ENCODE peak calls at places on chromosomes 3 and 15, in eight cellular contexts. C is CD8-positive, alpha-beta memory T cell; F is heart left ventricle; R is left lung; I is fibroblast of lung; V is tibial nerve; J is neural progenitor cell; W is ovary. S is an unnamed sample.

GRCh38 chr3:83033123-83033522 is 1271.7 kb upstream of the GBE1 start:
- DNase-seq in W (no peak), R (no peak), I (peak; percentile 22), J (no peak), V (no peak), F (no peak), C (no peak), S (no peak)

GRCh38 chr3:12235691-12236090 is 53.2 kb upstream of the PPARG start:
- DNase-seq in I (peak; percentile 76), V (no peak), W (no peak), R (no peak), J (no peak), F (no peak), C (no peak), S (no peak)

GRCh38 chr3:10467904-10468610 is 37.3 kb downstream of the ATP2B2 start:
- DNase-seq in I (no peak), C (no peak), W (no peak), J (no peak), V (no peak), R (no peak), F (no peak), S (no peak)

GRCh38 chr3:137769321-137770065 is 5.4 kb downstream of the SOX14 start:
- DNase-seq in J (peak; percentile 39), V (no peak), R (no peak), I (no peak), F (no peak), W (no peak), C (no peak), S (no peak)

GRCh38 chr3:40752492-40752891 is 227.7 kb downstream of the ZNF621 start:
- DNase-seq in C (no peak), J (peak; percentile 67), R (no peak), W (no peak), V (no peak), F (no peak), I (no peak), S (no peak)

GRCh38 chr15:48855501-48856440 is 22.2 kb upstream of the EID1 start:
- DNase-seq in F (no peak), I (peak; percentile 64), V (peak; percentile 42), W (no peak), C (no peak), J (peak; percentile 22), R (no peak), S (no peak)

GRCh38 chr3:170751083-170751893 is 118.7 kb downstream of the RPL22L1 start:
- DNase-seq in I (peak; percentile 87), J (no peak), V (peak; percentile 69), W (peak; percentile 70), C (no peak), F (peak; percentile 64), R (no peak), S (peak; percentile 95)

GRCh38 chr3:69200384-69201068 is 78.1 kb upstream of the LMOD3 start:
- DNase-seq in V (no peak), W (peak; percentile 21), C (no peak), R (no peak), F (no peak), I (peak; percentile 53), J (peak; percentile 31), S (peak; percentile 12)

GRCh38 chr15:43433160-43433559 is 59.8 kb downstream of the TP53BP1 start:
- DNase-seq in F (no peak), W (no peak), I (no peak), C (no peak), J (no peak), R (no peak), V (no peak), S (no peak)

GRCh38 chr15:93058128-93058527 is 30.9 kb downstream of the RGMA start:
- DNase-seq in C (no peak), J (no peak), I (no peak), R (no peak), V (no peak), F (no peak), W (no peak), S (no peak)

GRCh38 chr3:54065140-54065539 is 57.2 kb upstream of the CACNA2D3 start:
- DNase-seq in J (no peak), R (no peak), C (no peak), F (no peak), W (no peak), I (no peak), V (no peak), S (no peak)

GRCh38 chr15:45573961-45574629 is 13.1 kb upstream of the BLOC1S6 start:
- DNase-seq in V (no peak), C (no peak), W (no peak), R (no peak), I (no peak), F (no peak), J (peak; percentile 81), S (peak; percentile 55)

GRCh38 chr3:182238141-182238540 is 526.4 kb downstream of the SOX2 start:
- DNase-seq in F (no peak), C (no peak), W (no peak), J (peak; percentile 97), R (no peak), I (no peak), V (no peak), S (no peak)

GRCh38 chr15:33737687-33738606 is 230.3 kb upstream of the CHRM5 start:
- DNase-seq in R (no peak), W (no peak), I (peak; percentile 28), J (peak; percentile 74), V (peak; percentile 54), F (no peak), C (peak; percentile 3), S (peak; percentile 30)

GRCh38 chr3:160012108-160012507 is 23.5 kb downstream of the IL12A start:
- DNase-seq in C (no peak), V (no peak), I (no peak), F (no peak), R (no peak), J (no peak), W (no peak), S (no peak)

GRCh38 chr3:111730143-111730542 is 128.9 kb upstream of the PHLDB2 start:
- DNase-seq in W (no peak), F (no peak), I (no peak), C (no peak), V (no peak), J (no peak), R (no peak), S (no peak)

GRCh38 chr15:47705601-47706000 is 11.7 kb upstream of the SEMA6D start:
- DNase-seq in V (no peak), W (no peak), I (no peak), F (no peak), C (no peak), R (no peak), J (no peak), S (no peak)

GRCh38 chr15:100925480-100925879 is 6.3 kb downstream of the LRRK1 start:
- DNase-seq in C (no peak), J (no peak), W (no peak), I (no peak), R (no peak), F (no peak), V (no peak), S (no peak)
- H3K4me1 ChIP-seq in C (no peaks in the 10 kb centered on the region), J (peaks cover 16% of the 10 kb centered on the region), W (no peaks in the 10 kb centered on the region), I (no peaks in the 10 kb centered on the region), R (no peaks in the 10 kb centered on the region), F (no peaks in the 10 kb centered on the region), V (peaks cover 1% of the 10 kb centered on the region), S (no peaks in the 10 kb centered on the region)

DNA sequence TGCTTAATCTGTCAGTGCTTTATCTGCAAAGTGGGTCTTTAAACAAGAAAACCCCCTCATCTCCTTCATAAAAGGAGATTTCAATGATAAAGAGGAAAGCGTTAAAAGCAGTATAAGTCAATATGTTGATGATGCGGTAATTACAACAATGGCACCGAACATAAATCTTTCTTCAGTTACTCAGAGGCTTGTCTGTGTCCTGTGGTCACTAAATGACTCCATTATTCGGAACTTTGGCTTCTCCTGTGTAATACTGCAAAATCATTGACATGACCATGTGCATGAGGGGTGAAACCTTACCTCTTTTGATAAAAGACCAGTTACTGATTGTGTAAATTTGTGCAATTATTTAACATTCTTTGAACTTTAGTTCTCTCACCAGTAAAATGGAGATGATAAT is 4.8 kb upstream of the USP3 start:
- DNase-seq in J (no peak), I (no peak), W (no peak), C (no peak), F (no peak), V (no peak), R (no peak), S (no peak)
- H3K4me1 ChIP-seq in J (peaks cover 21% of the 10 kb centered on the region), I (peaks cover 22% of the 10 kb centered on the region), W (peaks cover 9% of the 10 kb centered on the region), C (peaks cover 95% of the 10 kb centered on the region), F (peaks cover 27% of the 10 kb centered on the region), V (peaks cover 17% of the 10 kb centered on the region), R (peaks cover 31% of the 10 kb centered on the region), S (peaks cover 61% of the 10 kb centered on the region)

DNA sequence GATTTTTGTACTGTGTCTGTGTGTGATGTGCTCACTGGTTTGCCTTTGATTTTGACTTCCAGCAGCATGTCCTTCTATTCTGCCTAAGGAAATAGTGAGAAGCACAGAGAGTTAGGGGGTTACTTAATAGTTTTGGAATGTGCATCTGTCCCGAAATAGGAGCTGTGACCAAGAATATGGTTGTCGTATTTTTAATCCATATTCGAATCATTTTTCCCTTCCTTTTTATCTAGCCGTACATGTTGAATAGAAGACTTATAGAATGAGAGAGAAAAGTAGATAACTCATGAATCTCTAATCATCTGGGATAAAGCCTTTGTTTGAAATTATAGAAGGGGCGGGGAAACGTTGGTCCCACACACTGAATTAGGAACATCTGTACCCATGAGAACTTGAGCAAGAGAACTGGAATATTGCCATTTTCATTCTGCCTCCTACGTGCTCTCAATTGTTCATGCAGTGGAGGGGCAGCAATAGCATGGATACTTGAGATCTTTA is 23.6 kb downstream of the CRTC3 start:
- DNase-seq in W (peak; percentile 20), J (no peak), I (peak; percentile 92), V (peak; percentile 53), R (no peak), C (no peak), F (no peak), S (peak; percentile 57)
- H3K4me1 ChIP-seq in W (peaks cover 20% of the 10 kb centered on the region), J (peaks cover 7% of the 10 kb centered on the region), I (peaks cover 24% of the 10 kb centered on the region), V (peaks cover 44% of the 10 kb centered on the region), R (peaks cover 13% of the 10 kb centered on the region), C (peaks cover 40% of the 10 kb centered on the region), F (peaks cover 53% of the 10 kb centered on the region), S (peaks cover 21% of the 10 kb centered on the region)

DNA sequence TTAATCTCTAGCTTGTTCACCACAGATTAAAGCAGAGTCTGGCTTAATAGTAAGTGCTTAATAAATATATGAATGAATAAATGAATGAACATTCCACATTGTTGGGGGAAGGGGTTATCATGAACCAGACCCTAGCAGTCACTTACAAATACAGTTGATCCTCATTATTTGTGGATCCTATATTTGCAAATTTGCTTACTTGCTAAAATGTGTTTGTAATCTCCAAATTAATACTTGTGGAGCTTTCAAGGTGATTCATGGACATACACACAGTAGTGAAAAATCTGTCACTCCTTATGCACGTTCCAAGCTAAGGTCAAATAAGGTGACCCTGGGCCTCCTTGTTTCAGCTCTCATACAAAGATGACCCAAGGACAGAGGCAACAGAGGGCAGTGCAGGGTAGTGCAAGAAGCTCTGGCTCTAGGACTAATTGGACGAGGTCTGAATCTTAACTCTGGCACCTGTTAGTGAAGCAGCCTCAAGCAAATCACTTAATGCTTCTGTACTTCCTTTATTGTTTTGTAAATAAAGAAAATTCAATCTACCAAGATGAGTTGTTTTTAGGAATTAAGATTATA is 112.8 kb upstream of the C2CD4B start:
- DNase-seq in W (no peak), F (no peak), I (no peak), C (no peak), J (peak; percentile 27), R (no peak), V (no peak), S (no peak)
- H3K4me1 ChIP-seq in W (no peaks in the 10 kb centered on the region), F (no peaks in the 10 kb centered on the region), I (no peaks in the 10 kb centered on the region), C (no peaks in the 10 kb centered on the region), J (no peaks in the 10 kb centered on the region), R (no peaks in the 10 kb centered on the region), V (no peaks in the 10 kb centered on the region), S (no peaks in the 10 kb centered on the region)

DNA sequence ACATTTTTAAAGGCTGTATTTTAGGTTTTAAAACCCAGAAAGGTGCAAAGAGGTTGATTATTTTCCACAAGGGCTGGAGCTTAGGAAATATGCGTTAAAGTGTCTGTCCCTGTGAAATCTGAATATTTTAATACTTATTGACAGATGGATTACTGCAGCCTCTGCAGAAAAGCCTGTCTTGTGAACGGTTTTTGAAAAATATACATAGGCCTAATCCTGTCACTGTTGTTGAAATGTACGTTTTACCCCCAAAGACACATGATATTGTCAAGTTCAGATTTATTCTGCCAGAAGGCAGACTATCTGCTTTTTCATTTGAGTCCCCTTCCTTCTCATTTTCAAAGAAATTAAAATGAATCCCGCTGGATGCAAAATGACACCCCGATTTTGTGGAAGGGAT is 2.2 kb upstream of the BCL6 start:
- DNase-seq in F (no peak), V (no peak), C (no peak), W (no peak), I (no peak), R (no peak), J (no peak), S (no peak)
- H3K4me1 ChIP-seq in F (no peaks in the 10 kb centered on the region), V (peaks cover 13% of the 10 kb centered on the region), C (peaks cover 46% of the 10 kb centered on the region), W (no peaks in the 10 kb centered on the region), I (no peaks in the 10 kb centered on the region), R (peaks cover 3% of the 10 kb centered on the region), J (peaks cover 47% of the 10 kb centered on the region), S (peaks cover 19% of the 10 kb centered on the region)